ENCODE peak calls at places on chromosomes 7 and 10, in seven cellular contexts. A, I, R, T, K, C and U are unnamed samples.
A peak's percentile ranks its signal among the peaks of the same experiment; 100 is the strongest.

GRCh38 chr10:36023939-36024338 is 381.8 kb upstream of the FZD8 start:
- DNase-seq in A (no peak), K (peak; percentile 88), I (no peak), C (no peak), R (no peak), T (peak; percentile 71), U (no peak)

GRCh38 chr7:155333346-155334234 is 35.9 kb downstream of the INSIG1 start:
- DNase-seq in I (no peak), C (no peak), K (no peak), T (no peak), R (no peak), A (no peak), U (no peak)

GRCh38 chr7:159035571-159036073 is 109.0 kb downstream of the VIPR2 start:
- DNase-seq in A (no peak), I (no peak), R (no peak), T (no peak), K (no peak), C (no peak), U (no peak)

GRCh38 chr10:94125856-94126255 is 132.1 kb downstream of the PLCE1 start:
- DNase-seq in R (no peak), A (no peak), I (no peak), T (peak; percentile 76), C (no peak), K (peak; percentile 71), U (no peak)

GRCh38 chr7:68537228-68538071 is 1060.8 kb upstream of the AUTS2 start:
- DNase-seq in R (no peak), K (no peak), C (no peak), I (no peak), T (no peak), A (no peak), U (no peak)

GRCh38 chr7:127809285-127809702 is 157.3 kb downstream of the SND1 start:
- DNase-seq in K (peak; percentile 67), C (no peak), T (peak; percentile 91), I (no peak), R (peak; percentile 4), A (no peak), U (no peak)

GRCh38 chr10:84424731-84425165 is 96.4 kb downstream of the CCSER2 start:
- DNase-seq in T (peak; percentile 93), A (no peak), K (peak; percentile 95), R (no peak), C (no peak), I (no peak), U (no peak)

GRCh38 chr7:77360969-77361368 is 55.2 kb downstream of the GSAP start:
- DNase-seq in K (no peak), R (no peak), I (no peak), A (no peak), T (no peak), C (no peak), U (no peak)

GRCh38 chr7:29424984-29425309 is 138.7 kb upstream of the PRR15 start:
- DNase-seq in K (no peak), I (no peak), C (peak; percentile 67), R (no peak), A (no peak), T (no peak), U (no peak)

GRCh38 chr7:18087687-18088078 is 60.0 kb upstream of the PRPS1L1 start:
- DNase-seq in I (no peak), R (no peak), K (no peak), T (no peak), C (no peak), A (no peak), U (no peak)

GRCh38 chr10:49614242-49615198 is 683 bp downstream of the CHAT start:
- DNase-seq in R (no peak), T (no peak), I (no peak), K (no peak), C (peak; percentile 39), A (no peak), U (no peak)

GRCh38 chr7:46321556-46322205 is 400.6 kb upstream of the IGFBP3 start:
- DNase-seq in A (no peak), C (no peak), T (peak; percentile 3), K (peak; percentile 81), I (no peak), R (no peak), U (no peak)

GRCh38 chr7:135859548-135859947 is 110.9 kb upstream of the FAM180A start:
- DNase-seq in A (no peak), R (no peak), T (peak; percentile 42), K (peak; percentile 18), I (no peak), C (no peak), U (no peak)

GRCh38 chr10:124259139-124259825 is 159.4 kb downstream of the OAT start:
- DNase-seq in T (no peak), A (no peak), K (peak; percentile 18), C (no peak), R (no peak), I (no peak), U (no peak)

GRCh38 chr10:29263506-29263905 is 25.4 kb upstream of the LYZL1 start:
- DNase-seq in T (no peak), I (no peak), A (no peak), K (no peak), C (no peak), R (no peak), U (no peak)

GRCh38 chr10:122740640-122741039 is 41.0 kb upstream of the C10orf120 start:
- DNase-seq in A (no peak), K (no peak), T (no peak), C (no peak), I (no peak), R (no peak), U (no peak)

GRCh38 chr7:107039199-107039900 is 5.2 kb upstream of the PRKAR2B start:
- DNase-seq in T (no peak), I (no peak), R (no peak), C (no peak), K (no peak), A (no peak), U (no peak)

GRCh38 chr10:24351883-24352778 is 143.2 kb downstream of the KIAA1217 start:
- DNase-seq in K (no peak), C (no peak), T (no peak), I (no peak), A (no peak), R (no peak), U (no peak)

GRCh38 chr7:30703756-30704155 is 21.5 kb upstream of the CRHR2 start:
- DNase-seq in K (no peak), A (no peak), T (no peak), R (no peak), C (peak; percentile 8), I (no peak), U (no peak)

GRCh38 chr7:114662002-114662677 is 247.5 kb downstream of the FOXP2 start:
- DNase-seq in T (no peak), C (no peak), K (no peak), R (no peak), I (no peak), A (no peak), U (no peak)

GRCh38 chr7:102856036-102856435 is 56.8 kb upstream of the LRRC17 start:
- DNase-seq in I (no peak), K (no peak), A (no peak), C (no peak), T (no peak), R (no peak), U (no peak)